ENCODE peak calls at places on chromosomes 13 and 19, in ten cellular contexts. P is uterus, B is gastrocnemius medialis, R is body of pancreas, W is NB4, I is A549, J is IMR-90, N is sigmoid colon, X is right lobe of liver, O is esophagus squamous epithelium. S is an unnamed sample.

GRCh38 chr13:62702502-62702901 is 1286.9 kb upstream of the PCDH20 start:
- DNase-seq in P (no peak), B (no peak), R (no peak), W (no peak), I (no peak), J (no peak), N (no peak), X (no peak), O (no peak), S (no peak)

GRCh38 chr13:29479716-29480492 is 115.6 kb downstream of the SLC7A1 start:
- DNase-seq in P (no peak), B (no peak), R (no peak), W (peak), I (no peak), J (no peak), N (no peak), X (no peak), O (no peak), S (no peak)

GRCh38 chr19:18657590-18658365 is 20.9 kb downstream of the KLHL26 start:
- DNase-seq in P (peak), B (peak), R (peak), W (peak), I (peak), J (peak), N (peak), X (no peak), O (no peak), S (no peak)

GRCh38 chr19:54448037-54448773 is 794 bp upstream of the LENG8 start:
- DNase-seq in P (peak), B (peak), R (peak), W (peak), I (peak), J (peak), N (peak), X (peak), O (no peak), S (peak)

GRCh38 chr13:102892504-102892903 is 46.7 kb downstream of the ERCC5 start:
- DNase-seq in P (no peak), B (no peak), R (no peak), W (no peak), I (no peak), J (no peak), N (no peak), X (no peak), O (no peak), S (no peak)

GRCh38 chr19:1074512-1075283 is 7.7 kb downstream of the ARHGAP45 start:
- DNase-seq in P (no peak), B (no peak), R (peak), W (no peak), I (peak), J (no peak), N (peak), X (peak), O (peak), S (peak)

GRCh38 chr19:12736854-12737665 is at the start of gene GET3:
- DNase-seq in P (peak), B (peak), R (peak), W (peak), I (peak), J (peak), N (peak), X (peak), O (peak), S (peak)

GRCh38 chr19:28218728-28219127 is 994.2 kb downstream of the UQCRFS1 start:
- DNase-seq in P (no peak), B (no peak), R (no peak), W (no peak), I (no peak), J (no peak), N (no peak), X (no peak), O (no peak), S (no peak)

GRCh38 chr19:3276341-3276799 is 51.9 kb downstream of the CELF5 start:
- DNase-seq in P (no peak), B (no peak), R (peak), W (no peak), I (peak), J (no peak), N (no peak), X (no peak), O (no peak), S (peak)

GRCh38 chr13:41639955-41640780 is 182.8 kb downstream of the RGCC start:
- DNase-seq in P (peak), B (peak), R (no peak), W (peak), I (peak), J (no peak), N (peak), X (no peak), O (no peak), S (no peak)

GRCh38 chr19:18743281-18743825 is 47.8 kb downstream of the COMP start:
- DNase-seq in P (peak), B (no peak), R (peak), W (no peak), I (no peak), J (peak), N (no peak), X (peak), O (no peak), S (no peak)

GRCh38 chr13:81658598-81659370 is 1317.9 kb upstream of the SPRY2 start:
- DNase-seq in P (no peak), B (no peak), R (no peak), W (no peak), I (no peak), J (no peak), N (no peak), X (no peak), O (no peak), S (no peak)

GRCh38 chr19:10270616-10271394 is at the start of gene ICAM1:
- DNase-seq in P (peak), B (peak), R (peak), W (peak), I (no peak), J (peak), N (peak), X (peak), O (no peak), S (peak)

GRCh38 chr13:22451345-22451744 is 729.4 kb upstream of the SGCG start:
- DNase-seq in P (no peak), B (peak), R (peak), W (peak), I (no peak), J (no peak), N (no peak), X (no peak), O (no peak), S (no peak)

GRCh38 chr13:50359779-50360178 is 344.5 kb downstream of the KCNRG start:
- DNase-seq in P (no peak), B (no peak), R (no peak), W (no peak), I (no peak), J (no peak), N (no peak), X (no peak), O (no peak), S (no peak)

GRCh38 chr19:48553676-48554384 is 1.9 kb downstream of the SULT2B1 start:
- DNase-seq in P (peak), B (no peak), R (peak), W (peak), I (peak), J (peak), N (peak), X (no peak), O (no peak), S (no peak)

GRCh38 chr13:64293923-64294322 is 2878.3 kb upstream of the PCDH20 start:
- DNase-seq in P (no peak), B (no peak), R (no peak), W (no peak), I (no peak), J (peak), N (no peak), X (no peak), O (no peak), S (no peak)

GRCh38 chr19:44024900-44025216 is 321 bp upstream of the ZNF222 start:
- DNase-seq in P (no peak), B (no peak), R (no peak), W (no peak), I (no peak), J (no peak), N (no peak), X (no peak), O (no peak), S (no peak)

GRCh38 chr19:48363810-48364563 is at the start of the genes SYNGR4 and TMEM143:
- DNase-seq in P (peak), B (peak), R (peak), W (peak), I (peak), J (peak), N (peak), X (peak), O (peak), S (peak)

GRCh38 chr13:72651196-72651595 is 76.2 kb downstream of the MZT1 start:
- DNase-seq in P (no peak), B (no peak), R (no peak), W (peak), I (no peak), J (no peak), N (no peak), X (no peak), O (no peak), S (no peak)

GRCh38 chr13:40401911-40402776 is 264.3 kb downstream of the FOXO1 start:
- DNase-seq in P (peak), B (peak), R (peak), W (peak), I (peak), J (peak), N (peak), X (peak), O (peak), S (peak)

GRCh38 chr19:47497821-47498520 is 14.0 kb upstream of the KPTN start:
- DNase-seq in P (no peak), B (no peak), R (no peak), W (no peak), I (no peak), J (no peak), N (peak), X (no peak), O (no peak), S (no peak)

GRCh38 chr19:10478903-10479384 is 24.2 kb downstream of the KEAP1 start:
- DNase-seq in P (peak), B (peak), R (peak), W (peak), I (peak), J (peak), N (peak), X (peak), O (peak), S (peak)

GRCh38 chr13:26872444-26873173 is 112.0 kb upstream of the GPR12 start:
- DNase-seq in P (no peak), B (no peak), R (peak), W (peak), I (peak), J (peak), N (no peak), X (peak), O (no peak), S (peak)

GRCh38 chr19:11089254-11090013 is at the start of gene LDLR:
- DNase-seq in P (peak), B (peak), R (peak), W (peak), I (peak), J (peak), N (peak), X (peak), O (no peak), S (peak)

GRCh38 chr13:76522083-76522755 is 364.0 kb downstream of the KCTD12 start:
- DNase-seq in P (no peak), B (no peak), R (no peak), W (no peak), I (no peak), J (peak), N (no peak), X (no peak), O (no peak), S (no peak)

GRCh38 chr19:35461050-35461449 is 13.0 kb downstream of the FFAR2 start:
- DNase-seq in P (no peak), B (no peak), R (no peak), W (no peak), I (no peak), J (no peak), N (no peak), X (no peak), O (no peak), S (no peak)

GRCh38 chr19:35458192-35458591 is 10.1 kb downstream of the FFAR2 start:
- DNase-seq in P (no peak), B (no peak), R (no peak), W (no peak), I (no peak), J (no peak), N (no peak), X (no peak), O (no peak), S (no peak)

GRCh38 chr19:35460608-35461007 is 12.6 kb downstream of the FFAR2 start:
- DNase-seq in P (no peak), B (no peak), R (no peak), W (peak), I (no peak), J (no peak), N (no peak), X (no peak), O (no peak), S (no peak)

GRCh38 chr19:35458821-35459391 is 10.8 kb downstream of the FFAR2 start:
- DNase-seq in P (no peak), B (no peak), R (peak), W (peak), I (peak), J (no peak), N (no peak), X (peak), O (no peak), S (no peak)

DNA sequence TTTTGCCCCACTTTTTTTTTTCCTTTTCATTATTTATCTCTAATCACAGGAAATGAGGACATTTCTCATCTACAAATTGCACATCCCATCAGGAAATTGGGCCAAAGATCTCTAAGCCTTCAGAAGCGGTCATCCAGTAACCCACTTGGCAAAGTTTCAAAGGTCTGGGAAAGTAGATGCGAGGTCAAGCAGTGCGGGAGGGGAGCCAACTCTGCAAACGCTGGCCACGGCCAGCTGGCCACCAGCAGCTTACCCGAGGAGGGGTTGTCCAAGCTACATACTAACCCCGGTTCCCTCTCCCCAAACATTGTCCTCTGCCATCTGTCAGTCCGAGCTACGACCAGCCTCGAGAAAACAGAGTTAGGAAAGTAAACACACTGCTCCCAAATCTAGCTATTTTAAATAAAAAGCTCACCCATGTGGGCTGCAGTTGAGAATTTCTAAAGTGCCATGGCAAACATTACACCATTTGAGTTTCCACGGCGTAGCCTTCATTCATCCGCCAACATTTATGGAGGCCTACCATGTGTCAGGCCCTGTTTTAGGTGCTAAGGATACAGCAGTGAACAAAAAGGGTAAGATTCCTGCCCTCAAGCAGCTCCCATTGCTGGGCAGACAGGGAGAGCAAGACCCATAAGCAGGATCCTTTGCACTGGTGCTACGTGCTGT is 11.5 kb downstream of the FFAR2 start:
- DNase-seq in P (peak), B (no peak), R (peak), W (no peak), I (no peak), J (no peak), N (no peak), X (peak), O (no peak), S (no peak)
- TF ChIP-seq CTCF in P (no peak), B (no peak), R (no peak), W (no peak), I (no peak), J (no peak), N (no peak), X (no peak), O (no peak), S (no peak)

GRCh38 chr19:57280165-57280912 is at the start of gene ZNF460:
- DNase-seq in P (peak), B (peak), R (peak), W (peak), I (peak), J (peak), N (peak), X (peak), O (peak), S (peak)

GRCh38 chr19:57280913-57281425 is 684 bp downstream of the ZNF460 start:
- DNase-seq in P (no peak), B (no peak), R (no peak), W (peak), I (peak), J (no peak), N (no peak), X (no peak), O (no peak), S (no peak)

GRCh38 chr19:57276430-57276829 is 3.9 kb upstream of the ZNF460 start:
- DNase-seq in P (no peak), B (no peak), R (no peak), W (no peak), I (no peak), J (no peak), N (no peak), X (no peak), O (no peak), S (no peak)

GRCh38 chr19:57282011-57282636 is 1.8 kb downstream of the ZNF460 start:
- DNase-seq in P (no peak), B (no peak), R (no peak), W (no peak), I (no peak), J (no peak), N (no peak), X (no peak), O (no peak), S (no peak)

DNA sequence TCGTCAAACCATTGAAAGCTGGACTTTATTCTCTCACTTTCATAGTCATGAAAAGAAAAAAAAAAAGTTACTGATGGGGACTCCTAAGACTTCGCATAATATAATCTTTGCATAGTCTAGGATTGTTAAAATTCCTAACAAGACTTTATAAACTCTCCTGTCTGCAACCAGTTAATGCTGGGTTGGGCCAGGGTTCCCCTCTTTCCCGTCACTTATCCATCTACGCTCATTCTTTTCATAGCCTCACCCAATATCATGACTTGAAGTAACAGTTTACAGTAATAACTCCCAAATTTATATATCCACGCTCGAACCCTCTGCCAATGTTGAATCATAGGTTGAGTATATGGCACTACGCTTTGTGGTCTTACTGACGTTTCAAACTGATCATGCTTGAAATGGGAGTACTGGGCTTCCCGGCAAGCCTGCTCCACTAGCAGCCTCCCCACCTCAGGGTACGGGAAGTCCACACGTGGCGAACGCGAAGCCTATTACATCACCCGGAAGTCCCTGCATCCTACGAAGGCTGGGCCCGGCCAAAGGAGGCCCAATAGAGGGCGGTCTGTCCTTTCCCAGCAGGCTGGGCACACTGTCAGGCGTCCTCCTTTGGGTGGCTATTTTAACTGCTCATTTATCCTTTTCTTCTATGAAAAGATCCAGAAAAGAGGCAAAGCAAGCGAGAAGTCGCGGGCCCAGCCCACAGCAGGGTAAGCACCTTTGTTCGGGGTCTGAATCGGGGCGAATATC is 694 bp upstream of the ZNF460 start:
- DNase-seq in P (peak), B (peak), R (peak), W (peak), I (peak), J (peak), N (peak), X (peak), O (peak), S (peak)
- TF ChIP-seq POLR2A in P (peak), B (no peak), R (no peak), W (peak), I (peak), J (peak), N (peak), X (peak), O (peak), S (no peak)

GRCh38 chr19:5000120-5000611 is 31.3 kb downstream of the KDM4B start:
- DNase-seq in P (no peak), B (no peak), R (no peak), W (no peak), I (no peak), J (no peak), N (no peak), X (no peak), O (no peak), S (no peak)

GRCh38 chr19:5003781-5004180 is 34.9 kb downstream of the KDM4B start:
- DNase-seq in P (no peak), B (no peak), R (no peak), W (no peak), I (no peak), J (no peak), N (no peak), X (no peak), O (no peak), S (no peak)

GRCh38 chr19:5001547-5002131 is 32.7 kb downstream of the KDM4B start:
- DNase-seq in P (no peak), B (no peak), R (no peak), W (peak), I (peak), J (peak), N (no peak), X (no peak), O (no peak), S (no peak)

GRCh38 chr19:5005096-5005495 is 36.2 kb downstream of the KDM4B start:
- DNase-seq in P (no peak), B (peak), R (no peak), W (no peak), I (no peak), J (no peak), N (no peak), X (peak), O (no peak), S (no peak)

DNA sequence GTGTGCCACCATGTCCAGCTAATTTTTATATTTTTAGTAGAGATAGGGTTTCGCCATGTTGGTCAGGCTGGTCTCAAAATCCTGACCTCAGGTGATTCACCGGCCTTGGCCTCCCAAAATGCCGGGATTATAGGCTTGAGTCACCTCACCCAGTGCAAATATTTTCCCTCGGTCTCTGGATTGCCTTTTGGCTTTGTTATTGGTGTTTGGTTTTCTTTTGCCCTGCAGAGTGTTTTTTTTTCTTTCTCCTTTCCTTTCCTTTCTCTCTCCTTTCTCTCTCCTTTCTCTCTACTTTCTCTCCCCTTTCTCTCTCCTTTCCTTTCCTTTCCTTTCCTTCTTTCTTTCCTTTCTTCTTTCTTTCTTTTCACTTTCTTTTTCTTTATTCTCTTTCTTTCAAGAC is 33.2 kb downstream of the KDM4B start:
- DNase-seq in P (no peak), B (no peak), R (no peak), W (no peak), I (peak), J (peak), N (no peak), X (no peak), O (no peak), S (no peak)
- H3K4me3 ChIP-seq in P (no peak), B (no peak), R (no peak), W (no peak), I (no peak), J (no peak), N (no peak), X (no peak), O (no peak), S (no peak)

DNA sequence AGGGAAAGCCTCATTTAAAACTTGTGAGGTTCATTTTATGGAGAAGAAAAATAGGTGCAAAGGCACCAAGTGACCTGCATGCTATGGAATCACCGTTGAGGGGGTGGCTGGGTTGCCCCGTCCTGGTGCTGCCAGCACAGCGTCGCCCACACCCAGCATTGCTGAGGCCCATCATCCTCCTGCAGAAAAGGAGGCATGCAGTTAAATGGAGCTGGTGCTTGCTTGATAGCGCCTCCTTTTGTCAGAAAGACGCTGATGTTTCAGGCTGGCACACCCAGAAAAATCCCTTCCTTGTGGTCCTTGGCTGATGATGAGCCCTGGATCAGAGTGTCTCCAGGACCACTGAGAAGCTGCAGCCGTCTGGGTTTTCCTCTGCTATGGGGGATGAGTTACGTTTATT is 36.9 kb downstream of the DHRS12 start:
- DNase-seq in P (no peak), B (no peak), R (no peak), W (peak), I (peak), J (no peak), N (no peak), X (no peak), O (no peak), S (no peak)
- TF ChIP-seq CTCF in P (no peak), B (no peak), R (no peak), W (peak), I (no peak), J (no peak), N (no peak), X (no peak), O (no peak), S (no peak)

GRCh38 chr19:9139609-9140158 is 513 bp upstream of the ZNF317 start:
- DNase-seq in P (no peak), B (no peak), R (no peak), W (peak), I (no peak), J (no peak), N (no peak), X (no peak), O (no peak), S (no peak)
- TF ChIP-seq POLR2A in P (no peak), B (no peak), R (no peak), W (no peak), I (no peak), J (no peak), N (no peak), X (no peak), O (no peak), S (no peak)

S was measured in lower leg skin.